ENCODE peak calls at places on chromosome 1, in four cellular contexts. One of them, this sample, is unnamed.

GRCh38 chr1:85001742-85002141 is 4.8 kb upstream of the MCOLN2 start:
- DNase-seq in AG04449: no peak
- DNase-seq in mucosa of descending colon: no peak
- DNase-seq in PC-9: no peak
- DNase-seq in this sample: no peak

GRCh38 chr1:163231385-163231784 is 28.7 kb upstream of the RGS5 start:
- DNase-seq in AG04449: peak; percentile 14
- DNase-seq in PC-9: no peak
- DNase-seq in mucosa of descending colon: no peak
- DNase-seq in this sample: peak; percentile 31

GRCh38 chr1:228776439-228776838 is 41.2 kb downstream of the RHOU start:
- DNase-seq in PC-9: no peak
- DNase-seq in mucosa of descending colon: no peak
- DNase-seq in AG04449: no peak
- DNase-seq in this sample: no peak

GRCh38 chr1:211938473-211939080 is 96.8 kb downstream of the INTS7 start:
- DNase-seq in mucosa of descending colon: no peak
- DNase-seq in AG04449: no peak
- DNase-seq in PC-9: no peak
- DNase-seq in this sample: no peak

GRCh38 chr1:84382127-84382526 is 16.2 kb upstream of the DNASE2B start:
- DNase-seq in PC-9: peak; percentile 98
- DNase-seq in mucosa of descending colon: no peak
- DNase-seq in AG04449: no peak
- DNase-seq in this sample: no peak

GRCh38 chr1:193799948-193800690 is 613.7 kb upstream of the B3GALT2 start:
- DNase-seq in mucosa of descending colon: no peak
- DNase-seq in PC-9: no peak
- DNase-seq in AG04449: no peak
- DNase-seq in this sample: no peak

GRCh38 chr1:218377143-218377660 is 32.1 kb downstream of the TGFB2 start:
- DNase-seq in PC-9: peak; percentile 96
- DNase-seq in AG04449: peak; percentile 97
- DNase-seq in mucosa of descending colon: no peak
- DNase-seq in this sample: peak; percentile 96

GRCh38 chr1:92980732-92981647 is 19.7 kb upstream of the DIPK1A start:
- DNase-seq in AG04449: no peak
- DNase-seq in mucosa of descending colon: no peak
- DNase-seq in PC-9: peak; percentile 31
- DNase-seq in this sample: no peak

GRCh38 chr1:37177230-37177864 is 143.0 kb upstream of the GRIK3 start:
- DNase-seq in mucosa of descending colon: peak; percentile 45
- DNase-seq in PC-9: no peak
- DNase-seq in AG04449: no peak
- DNase-seq in this sample: no peak

GRCh38 chr1:51445346-51446090 is 73.5 kb downstream of the EPS15 start:
- DNase-seq in PC-9: no peak
- DNase-seq in mucosa of descending colon: no peak
- DNase-seq in AG04449: peak; percentile 7
- DNase-seq in this sample: no peak

GRCh38 chr1:159953866-159954515 is at the start of gene SLAMF9:
- DNase-seq in PC-9: no peak
- DNase-seq in AG04449: no peak
- DNase-seq in mucosa of descending colon: no peak
- DNase-seq in this sample: no peak

GRCh38 chr1:85952460-85952859 is 204.1 kb downstream of the COL24A1 start:
- DNase-seq in PC-9: no peak
- DNase-seq in AG04449: no peak
- DNase-seq in mucosa of descending colon: peak; percentile 26
- DNase-seq in this sample: no peak

GRCh38 chr1:42157667-42158066 is 4.5 kb downstream of the GUCA2B start:
- DNase-seq in PC-9: no peak
- DNase-seq in mucosa of descending colon: no peak
- DNase-seq in AG04449: no peak
- DNase-seq in this sample: no peak

GRCh38 chr1:8094481-8095241 is 68.6 kb upstream of the ERRFI1 start:
- DNase-seq in mucosa of descending colon: peak; percentile 39
- DNase-seq in AG04449: no peak
- DNase-seq in PC-9: no peak
- DNase-seq in this sample: no peak

GRCh38 chr1:84260852-84261518 is 40.5 kb upstream of the SAMD13 start:
- DNase-seq in AG04449: no peak
- DNase-seq in PC-9: peak; percentile 87
- DNase-seq in mucosa of descending colon: peak; percentile 47
- DNase-seq in this sample: no peak

GRCh38 chr1:184163674-184164470 is 112.3 kb downstream of the TSEN15 start:
- DNase-seq in mucosa of descending colon: no peak
- DNase-seq in AG04449: peak; percentile 28
- DNase-seq in PC-9: no peak
- DNase-seq in this sample: no peak

GRCh38 chr1:107739183-107739582 is 225.8 kb downstream of the VAV3 start:
- DNase-seq in AG04449: no peak
- DNase-seq in mucosa of descending colon: peak; percentile 12
- DNase-seq in PC-9: no peak
- DNase-seq in this sample: no peak

GRCh38 chr1:212607206-212607923 is 1.2 kb upstream of the ATF3 start:
- DNase-seq in AG04449: no peak
- DNase-seq in PC-9: no peak
- DNase-seq in mucosa of descending colon: peak; percentile 50
- DNase-seq in this sample: no peak

GRCh38 chr1:107965112-107965991 is at the start of gene VAV3:
- DNase-seq in PC-9: no peak
- DNase-seq in mucosa of descending colon: peak; percentile 55
- DNase-seq in AG04449: no peak
- DNase-seq in this sample: no peak

GRCh38 chr1:211548321-211549091 is 30.5 kb downstream of the SLC30A1 start:
- DNase-seq in mucosa of descending colon: peak; percentile 46
- DNase-seq in AG04449: no peak
- DNase-seq in PC-9: peak; percentile 84
- DNase-seq in this sample: no peak

GRCh38 chr1:222994506-222995229 is 148.4 kb downstream of the TLR5 start:
- DNase-seq in PC-9: peak; percentile 66
- DNase-seq in mucosa of descending colon: no peak
- DNase-seq in AG04449: peak; percentile 21
- DNase-seq in this sample: peak; percentile 64

GRCh38 chr1:19339199-19339861 is 27.2 kb downstream of the SLC66A1 start:
- DNase-seq in AG04449: no peak
- DNase-seq in mucosa of descending colon: no peak
- DNase-seq in PC-9: no peak
- DNase-seq in this sample: no peak

GRCh38 chr1:13701274-13701650 is 1.3 kb downstream of the PRDM2 start:
- DNase-seq in AG04449: no peak
- DNase-seq in PC-9: no peak
- DNase-seq in mucosa of descending colon: no peak
- DNase-seq in this sample: no peak

GRCh38 chr1:65799601-65800000 is 6.9 kb downstream of the PDE4B start:
- DNase-seq in mucosa of descending colon: no peak
- DNase-seq in PC-9: no peak
- DNase-seq in AG04449: no peak
- DNase-seq in this sample: no peak

GRCh38 chr1:162632234-162632666 is at the start of gene DDR2:
- DNase-seq in AG04449: peak; percentile 91
- DNase-seq in PC-9: no peak
- DNase-seq in mucosa of descending colon: peak; percentile 52
- DNase-seq in this sample: peak; percentile 93

GRCh38 chr1:161099090-161099802 is 1.1 kb downstream of the KLHDC9 start:
- DNase-seq in PC-9: no peak
- DNase-seq in AG04449: no peak
- DNase-seq in mucosa of descending colon: no peak
- DNase-seq in this sample: no peak

GRCh38 chr1:233368784-233369120 is 41.2 kb downstream of the MAP3K21 start:
- DNase-seq in PC-9: no peak
- DNase-seq in AG04449: no peak
- DNase-seq in mucosa of descending colon: no peak
- DNase-seq in this sample: no peak

GRCh38 chr1:64476251-64476952 is 6.5 kb downstream of the CACHD1 start:
- DNase-seq in AG04449: peak; percentile 83
- DNase-seq in mucosa of descending colon: peak; percentile 24
- DNase-seq in PC-9: no peak
- DNase-seq in this sample: peak; percentile 50

GRCh38 chr1:151773698-151774097 is 10.4 kb upstream of the MRPL9 start:
- DNase-seq in PC-9: peak; percentile 83
- DNase-seq in AG04449: no peak
- DNase-seq in mucosa of descending colon: no peak
- DNase-seq in this sample: no peak

GRCh38 chr1:90879281-90879680 is 142.6 kb downstream of the ZNF644 start:
- DNase-seq in mucosa of descending colon: no peak
- DNase-seq in PC-9: no peak
- DNase-seq in AG04449: no peak
- DNase-seq in this sample: no peak

GRCh38 chr1:110035236-110035752 is 870 bp downstream of the STRIP1 start:
- DNase-seq in AG04449: no peak
- DNase-seq in PC-9: no peak
- DNase-seq in mucosa of descending colon: no peak
- DNase-seq in this sample: no peak

GRCh38 chr1:39829791-39830533 is 41.3 kb upstream of the BMP8B start:
- DNase-seq in mucosa of descending colon: no peak
- DNase-seq in AG04449: no peak
- DNase-seq in PC-9: peak; percentile 76
- DNase-seq in this sample: peak; percentile 1

GRCh38 chr1:167514278-167514677 is 4.1 kb downstream of the CD247 start:
- DNase-seq in AG04449: no peak
- DNase-seq in PC-9: no peak
- DNase-seq in mucosa of descending colon: no peak
- DNase-seq in this sample: no peak

GRCh38 chr1:16088351-16088911 is 15.0 kb upstream of the FAM131C start:
- DNase-seq in mucosa of descending colon: no peak
- DNase-seq in PC-9: peak; percentile 88
- DNase-seq in AG04449: no peak
- DNase-seq in this sample: no peak

GRCh38 chr1:92784051-92784638 is 763 bp downstream of the EVI5 start:
- DNase-seq in mucosa of descending colon: peak; percentile 50
- DNase-seq in PC-9: peak; percentile 47
- DNase-seq in AG04449: no peak
- DNase-seq in this sample: no peak

GRCh38 chr1:119040489-119040888 is 52.3 kb upstream of the TBX15 start:
- DNase-seq in PC-9: no peak
- DNase-seq in mucosa of descending colon: no peak
- DNase-seq in AG04449: no peak
- DNase-seq in this sample: no peak

GRCh38 chr1:117607471-117607870 is 1.6 kb downstream of the TENT5C start:
- DNase-seq in mucosa of descending colon: peak; percentile 74
- DNase-seq in AG04449: no peak
- DNase-seq in PC-9: no peak
- DNase-seq in this sample: no peak
- H3K4me3 ChIP-seq in mucosa of descending colon: peak overlapping the region; percentile 74
- H3K4me3 ChIP-seq in AG04449: no peak overlapping the region
- H3K4me3 ChIP-seq in PC-9: peak overlapping the region; percentile 71
- H3K4me3 ChIP-seq in this sample: no peak overlapping the region

GRCh38 chr1:53622531-53622930 is 116.4 kb downstream of the GLIS1 start:
- DNase-seq in mucosa of descending colon: no peak
- DNase-seq in PC-9: no peak
- DNase-seq in AG04449: no peak
- DNase-seq in this sample: no peak
- TF ChIP-seq CTCF in mucosa of descending colon: no peak
- TF ChIP-seq CTCF in PC-9: no peak
- TF ChIP-seq CTCF in AG04449: no peak
- TF ChIP-seq CTCF in this sample: no peak

DNA sequence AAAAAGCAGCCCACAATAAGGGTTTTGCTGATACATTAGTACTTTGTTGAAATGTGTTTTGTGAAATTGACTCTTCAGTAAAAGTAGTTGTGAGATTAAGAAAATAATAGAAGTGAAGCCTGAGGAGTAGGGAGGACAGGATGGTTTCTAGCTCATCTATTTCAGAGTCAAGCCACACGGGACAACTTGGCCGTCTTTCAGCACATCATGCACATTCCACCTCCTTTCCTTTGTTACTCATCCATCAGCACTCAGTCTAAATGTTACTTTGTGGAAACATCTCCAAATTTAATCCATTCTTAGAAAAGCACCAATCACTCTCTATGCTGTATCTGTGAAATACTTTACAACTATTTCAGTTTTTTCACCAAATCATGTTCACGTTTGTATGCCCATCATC is 223.3 kb downstream of the FGGY start:
- DNase-seq in AG04449: no peak
- DNase-seq in mucosa of descending colon: no peak
- DNase-seq in PC-9: no peak
- DNase-seq in this sample: no peak
- H3K4me3 ChIP-seq in AG04449: no peak overlapping the region
- H3K4me3 ChIP-seq in mucosa of descending colon: no peak overlapping the region
- H3K4me3 ChIP-seq in PC-9: no peak overlapping the region
- H3K4me3 ChIP-seq in this sample: no peak overlapping the region

GRCh38 chr1:77514871-77515776 is 167.3 kb downstream of the ZZZ3 start:
- DNase-seq in mucosa of descending colon: no peak
- DNase-seq in AG04449: peak; percentile 46
- DNase-seq in PC-9: no peak
- DNase-seq in this sample: peak; percentile 71
- TF ChIP-seq CTCF in mucosa of descending colon: no peak
- TF ChIP-seq CTCF in AG04449: peak; percentile 33
- TF ChIP-seq CTCF in PC-9: no peak
- TF ChIP-seq CTCF in this sample: peak; percentile 23

GRCh38 chr1:234884701-234885100 is 243.9 kb downstream of the TOMM20 start:
- DNase-seq in mucosa of descending colon: no peak
- DNase-seq in PC-9: no peak
- DNase-seq in AG04449: no peak
- DNase-seq in this sample: no peak

GRCh38 chr1:234881893-234882771 is 246.5 kb downstream of the TOMM20 start:
- DNase-seq in mucosa of descending colon: no peak
- DNase-seq in AG04449: no peak
- DNase-seq in PC-9: no peak
- DNase-seq in this sample: no peak

GRCh38 chr1:234885601-234886000 is 243.0 kb downstream of the TOMM20 start:
- DNase-seq in AG04449: no peak
- DNase-seq in mucosa of descending colon: no peak
- DNase-seq in PC-9: no peak
- DNase-seq in this sample: no peak

GRCh38 chr1:234884006-234884405 is 244.6 kb downstream of the TOMM20 start:
- DNase-seq in PC-9: no peak
- DNase-seq in AG04449: no peak
- DNase-seq in mucosa of descending colon: no peak
- DNase-seq in this sample: no peak

GRCh38 chr1:234882898-234883297 is 245.7 kb downstream of the TOMM20 start:
- DNase-seq in mucosa of descending colon: no peak
- DNase-seq in PC-9: no peak
- DNase-seq in AG04449: no peak
- DNase-seq in this sample: no peak
- H3K4me3 ChIP-seq in mucosa of descending colon: no peak overlapping the region
- H3K4me3 ChIP-seq in PC-9: no peak overlapping the region
- H3K4me3 ChIP-seq in AG04449: no peak overlapping the region
- H3K4me3 ChIP-seq in this sample: no peak overlapping the region

GRCh38 chr1:26719205-26719604 is 23.4 kb downstream of the ARID1A start:
- DNase-seq in PC-9: no peak
- DNase-seq in mucosa of descending colon: no peak
- DNase-seq in AG04449: no peak
- DNase-seq in this sample: no peak
- TF ChIP-seq CTCF in PC-9: no peak
- TF ChIP-seq CTCF in mucosa of descending colon: no peak
- TF ChIP-seq CTCF in AG04449: no peak
- TF ChIP-seq CTCF in this sample: peak; percentile 9